ENCODE peak calls at places on chromosomes 3 and 15, in nine cellular contexts. I, U, M, S, G, E, W, Q and P are unnamed samples.

GRCh38 chr3:72368331-72368975 is 479.8 kb downstream of the SHQ1 start:
- DNase-seq in S (no peak), U (no peak), Q (no peak), M (no peak), W (no peak), G (no peak), I (no peak), E (no peak), P (no peak)

GRCh38 chr15:78739996-78740903 is 71.0 kb downstream of the ADAMTS7 start:
- DNase-seq in U (peak), S (no peak), I (peak), Q (peak), E (peak), W (peak), G (no peak), M (peak), P (no peak)

GRCh38 chr3:14468621-14468981 is 66.2 kb downstream of the SLC6A6 start:
- DNase-seq in I (no peak), M (no peak), E (no peak), U (no peak), S (no peak), G (no peak), W (no peak), Q (no peak), P (no peak)

GRCh38 chr3:111904376-111905241 is 45.5 kb downstream of the PHLDB2 start:
- DNase-seq in Q (peak), E (peak), S (no peak), U (no peak), W (no peak), M (peak), I (no peak), G (no peak), P (no peak)

GRCh38 chr15:96360581-96361308 is 30.2 kb downstream of the NR2F2 start:
- DNase-seq in S (no peak), E (no peak), I (no peak), M (no peak), G (no peak), Q (no peak), W (no peak), U (no peak), P (no peak)

GRCh38 chr15:89200182-89200581 is 21.2 kb downstream of the RLBP1 start:
- DNase-seq in S (no peak), Q (no peak), G (no peak), I (no peak), W (no peak), E (no peak), U (no peak), M (no peak), P (no peak)

GRCh38 chr3:117399311-117400068 is 689.9 kb downstream of the TUSC7 start:
- DNase-seq in S (no peak), E (no peak), U (no peak), M (peak), Q (peak), I (no peak), G (no peak), W (no peak), P (no peak)

GRCh38 chr15:62994975-62995730 is 47.4 kb upstream of the TPM1 start:
- DNase-seq in G (no peak), M (peak), S (no peak), I (no peak), W (no peak), U (no peak), Q (peak), E (peak), P (no peak)

GRCh38 chr15:33859992-33860545 is 108.2 kb upstream of the CHRM5 start:
- DNase-seq in I (no peak), W (no peak), M (no peak), G (no peak), S (no peak), E (peak), Q (no peak), U (no peak), P (no peak)

GRCh38 chr15:64842099-64842940 is 605 bp downstream of the PLEKHO2 start:
- DNase-seq in W (no peak), I (no peak), S (no peak), Q (no peak), M (peak), G (no peak), U (no peak), E (peak), P (no peak)

GRCh38 chr3:52237659-52238172 is 1.2 kb downstream of the TWF2 start:
- DNase-seq in E (peak), G (no peak), M (peak), Q (peak), U (peak), S (no peak), I (peak), W (peak), P (no peak)

GRCh38 chr3:4897765-4898453 is 81.3 kb upstream of the BHLHE40 start:
- DNase-seq in W (no peak), I (no peak), S (no peak), Q (no peak), G (no peak), M (no peak), E (no peak), U (no peak), P (no peak)

GRCh38 chr3:187016639-187017345 is 86.5 kb downstream of the ST6GAL1 start:
- DNase-seq in G (no peak), E (peak), W (peak), Q (peak), I (no peak), S (no peak), M (peak), U (no peak), P (no peak)

GRCh38 chr3:177300842-177301241 is 103.6 kb upstream of the TBL1XR1 start:
- DNase-seq in E (no peak), U (no peak), Q (no peak), M (no peak), W (no peak), G (no peak), I (no peak), S (no peak), P (no peak)

GRCh38 chr15:74781673-74782595 is at the start of gene CSK:
- DNase-seq in M (no peak), U (peak), E (no peak), G (no peak), I (peak), Q (peak), S (peak), W (no peak), P (peak)

GRCh38 chr15:83739629-83740028 is 85.7 kb downstream of the ADAMTSL3 start:
- DNase-seq in G (no peak), M (no peak), Q (no peak), S (no peak), E (no peak), I (no peak), W (no peak), U (no peak), P (no peak)

GRCh38 chr3:38016847-38017444 is 12.5 kb downstream of the PLCD1 start:
- DNase-seq in S (no peak), U (peak), W (no peak), E (no peak), M (no peak), I (no peak), Q (no peak), G (no peak), P (no peak)

GRCh38 chr3:134803051-134803505 is 8.0 kb downstream of the EPHB1 start:
- DNase-seq in G (peak), U (no peak), E (no peak), Q (no peak), S (no peak), W (no peak), I (no peak), M (no peak), P (no peak)

GRCh38 chr3:129095285-129095684 is 26.3 kb downstream of the RAB43 start:
- DNase-seq in W (no peak), I (no peak), S (no peak), U (no peak), Q (no peak), M (no peak), G (no peak), E (no peak), P (no peak)

GRCh38 chr3:140093742-140094141 is 158.8 kb downstream of the CLSTN2 start:
- DNase-seq in M (peak), S (no peak), Q (peak), U (no peak), I (peak), G (no peak), E (peak), W (peak), P (no peak)

GRCh38 chr3:54358969-54359648 is 236.8 kb downstream of the CACNA2D3 start:
- DNase-seq in E (no peak), S (no peak), M (no peak), U (no peak), G (no peak), Q (no peak), W (no peak), I (no peak), P (no peak)

GRCh38 chr3:13621381-13622221 is 72.7 kb downstream of the FBLN2 start:
- DNase-seq in E (no peak), S (peak), W (no peak), M (no peak), I (no peak), U (no peak), Q (no peak), G (no peak), P (no peak)